ENCODE peak calls at places on chromosomes 7 and 10, in nine cellular contexts. H is cardiac fibroblast, N is iPS-NIHi11, Z is Caki2, I is psoas muscle, X is NB4, C is HuH-7.5, G is AG09319, R is myocyte. L is an unnamed sample.

GRCh38 chr7:821688-822087 is 10.6 kb upstream of the SUN1 start:
- DNase-seq in R (no peak), X (no peak), G (no peak), I (no peak), C (no peak), N (no peak), H (no peak), Z (no peak), L (no peak)

GRCh38 chr7:150514748-150515222 is at the start of gene GIMAP7:
- DNase-seq in I (no peak), X (no peak), Z (no peak), N (no peak), H (no peak), C (no peak), G (no peak), R (no peak), L (no peak)

GRCh38 chr7:20064974-20065862 is 152.0 kb downstream of the MACC1 start:
- DNase-seq in R (peak; percentile 92), H (peak; percentile 32), I (no peak), Z (peak; percentile 77), C (no peak), G (no peak), N (peak; percentile 10), X (no peak), L (peak; percentile 21)

GRCh38 chr7:44977304-44977858 is 1.4 kb downstream of the MYO1G start:
- DNase-seq in C (no peak), I (no peak), Z (no peak), X (peak; percentile 97), G (no peak), R (no peak), N (no peak), H (no peak), L (no peak)

GRCh38 chr7:117259626-117260025 is 63.2 kb downstream of the WNT2 start:
- DNase-seq in C (no peak), H (peak; percentile 69), R (no peak), G (no peak), I (no peak), N (no peak), Z (no peak), X (no peak), L (no peak)

GRCh38 chr7:89003619-89003956 is 208.1 kb upstream of the TEX47 start:
- DNase-seq in G (no peak), R (no peak), H (no peak), X (no peak), N (no peak), Z (no peak), I (no peak), C (no peak), L (no peak)

GRCh38 chr7:80145780-80146422 is 11.3 kb downstream of the GNAI1 start:
- DNase-seq in Z (peak; percentile 14), G (peak; percentile 57), N (no peak), C (no peak), X (no peak), H (peak; percentile 90), R (peak; percentile 39), I (no peak), L (no peak)

GRCh38 chr10:112525215-112525614 is 78.2 kb downstream of the VTI1A start:
- DNase-seq in X (no peak), H (peak; percentile 33), Z (no peak), R (no peak), I (no peak), N (no peak), G (no peak), C (no peak), L (no peak)

GRCh38 chr7:89760690-89761089 is 393.6 kb upstream of the STEAP1 start:
- DNase-seq in X (no peak), I (no peak), Z (no peak), H (no peak), R (no peak), G (no peak), C (no peak), N (no peak), L (no peak)

GRCh38 chr7:8751557-8752231 is 318.3 kb downstream of the NXPH1 start:
- DNase-seq in R (no peak), H (no peak), C (no peak), G (no peak), I (no peak), Z (no peak), N (no peak), X (no peak), L (no peak)

GRCh38 chr10:96636546-96636945 is 49.7 kb upstream of the TM9SF3 start:
- DNase-seq in N (no peak), H (no peak), C (no peak), R (no peak), I (no peak), X (no peak), G (no peak), Z (no peak), L (no peak)

GRCh38 chr7:91039033-91039432 is 225.2 kb upstream of the FZD1 start:
- DNase-seq in Z (no peak), X (no peak), G (no peak), I (no peak), N (no peak), R (no peak), H (no peak), C (no peak), L (no peak)

GRCh38 chr7:25025218-25025671 is 45.3 kb upstream of the OSBPL3 start:
- DNase-seq in C (peak; percentile 66), G (peak; percentile 67), R (peak; percentile 77), I (no peak), H (peak; percentile 87), Z (peak; percentile 79), X (no peak), N (no peak), L (peak; percentile 7)

GRCh38 chr10:78805176-78805575 is 263.6 kb upstream of the ZMIZ1 start:
- DNase-seq in C (no peak), I (peak; percentile 74), X (no peak), R (peak; percentile 82), G (peak; percentile 98), H (peak; percentile 81), Z (peak; percentile 11), N (no peak), L (peak; percentile 69)

GRCh38 chr7:151838861-151839381 is 38.0 kb downstream of the PRKAG2 start:
- DNase-seq in Z (no peak), X (peak; percentile 75), R (no peak), N (no peak), I (peak; percentile 68), G (no peak), H (no peak), C (no peak), L (no peak)

GRCh38 chr7:140349172-140349771 is 49.1 kb downstream of the SLC37A3 start:
- DNase-seq in C (no peak), X (no peak), Z (no peak), H (peak; percentile 60), I (no peak), R (peak; percentile 50), N (no peak), G (no peak), L (no peak)

GRCh38 chr10:111128331-111129167 is 51.7 kb downstream of the ADRA2A start:
- DNase-seq in R (peak; percentile 52), G (peak; percentile 16), N (peak; percentile 39), I (peak; percentile 78), Z (peak; percentile 56), X (peak; percentile 61), H (peak; percentile 13), C (no peak), L (no peak)

GRCh38 chr7:44305564-44306507 is 19.6 kb downstream of the CAMK2B start:
- DNase-seq in H (no peak), R (no peak), I (peak; percentile 24), G (no peak), Z (no peak), N (no peak), X (peak; percentile 1), C (no peak), L (no peak)

GRCh38 chr7:379456-380225 is 89.7 kb downstream of the FOXL3 start:
- DNase-seq in R (peak; percentile 28), N (peak; percentile 77), X (no peak), I (peak; percentile 57), Z (peak; percentile 14), C (no peak), H (no peak), G (no peak), L (no peak)

GRCh38 chr10:73019100-73019499 is 64.5 kb upstream of the PLA2G12B start:
- DNase-seq in C (no peak), N (peak; percentile 13), H (no peak), I (no peak), Z (no peak), X (no peak), G (no peak), R (no peak), L (no peak)

GRCh38 chr7:149879801-149880738 is 6.3 kb downstream of the ATP6V0E2 start:
- DNase-seq in Z (no peak), I (no peak), C (peak; percentile 0), R (peak; percentile 13), G (no peak), X (peak; percentile 0), N (no peak), H (no peak), L (no peak)

GRCh38 chr10:34413920-34414319 is 401.2 kb downstream of the PARD3 start:
- DNase-seq in H (no peak), N (no peak), C (no peak), G (no peak), Z (peak; percentile 49), X (no peak), I (no peak), R (no peak), L (no peak)

GRCh38 chr10:23702977-23703414 is 264.1 kb downstream of the OTUD1 start:
- DNase-seq in X (peak; percentile 75), R (peak; percentile 41), I (no peak), C (peak; percentile 47), G (peak; percentile 34), H (peak; percentile 72), N (peak; percentile 70), Z (peak; percentile 54), L (no peak)

GRCh38 chr7:101093907-101094306 is 8.6 kb downstream of the TRIM56 start:
- DNase-seq in I (no peak), R (peak; percentile 63), X (no peak), H (peak; percentile 92), N (no peak), C (no peak), Z (no peak), G (no peak), L (no peak)

GRCh38 chr7:94823952-94824351 is 83.4 kb upstream of the PPP1R9A start:
- DNase-seq in C (no peak), I (no peak), N (peak; percentile 5), H (peak; percentile 77), G (peak; percentile 1), X (no peak), Z (peak; percentile 48), R (peak; percentile 36), L (no peak)

GRCh38 chr7:39540320-39540719 is 25.9 kb upstream of the YAE1 start:
- DNase-seq in G (no peak), I (no peak), X (no peak), N (no peak), H (no peak), R (no peak), Z (no peak), C (peak; percentile 61), L (no peak)

GRCh38 chr7:104241581-104241980 is 33.8 kb upstream of the ORC5 start:
- DNase-seq in C (no peak), G (no peak), X (no peak), R (peak; percentile 16), Z (no peak), I (no peak), N (no peak), H (peak; percentile 32), L (no peak)

GRCh38 chr10:71634531-71635164 is 84.9 kb downstream of the C10orf105 start:
- DNase-seq in Z (no peak), C (no peak), N (no peak), R (peak; percentile 20), H (no peak), G (no peak), X (no peak), I (no peak), L (no peak)

GRCh38 chr7:131111-132094 is 61.0 kb upstream of the FAM20C start:
- DNase-seq in N (no peak), C (no peak), I (no peak), Z (no peak), X (no peak), G (no peak), R (peak; percentile 79), H (no peak), L (no peak)

GRCh38 chr10:132204781-132205473 is 18.2 kb downstream of the DPYSL4 start:
- DNase-seq in H (no peak), N (no peak), R (no peak), C (no peak), G (no peak), I (no peak), Z (no peak), X (no peak), L (no peak)

GRCh38 chr10:125369382-125370326 is 209.3 kb upstream of the CTBP2 start:
- DNase-seq in C (no peak), G (no peak), R (no peak), H (no peak), I (no peak), Z (no peak), X (no peak), N (no peak), L (no peak)

L was measured in smooth muscle cell of the brain vasculature.